ENCODE peak calls at places on chromosomes 5 and 9, in nine cellular contexts. H is CD4-positive, alpha-beta T cell; V is WERI-Rb-1; F is activated B cell treated with CpG ODN at 0.5 μM for 24 hours; U is cardiac fibroblast; B is IMR-90; D is epithelial cell of esophagus; Y is bronchial epithelial cell; M is LNCaP clone FGC. E is an unnamed sample.
A peak's percentile ranks its signal among the peaks of the same experiment; 100 is the strongest.

GRCh38 chr5:94153736-94154450 is 412.5 kb upstream of the POU5F2 start:
- DNase-seq in F (no peak), V (no peak), U (no peak), M (no peak), H (no peak), D (peak; percentile 26), B (peak; percentile 18), Y (peak; percentile 52), E (no peak)

GRCh38 chr5:173334808-173335207 is 6.6 kb upstream of the STC2 start:
- DNase-seq in D (no peak), U (no peak), V (no peak), H (no peak), F (no peak), Y (no peak), M (no peak), B (peak; percentile 65), E (no peak)

GRCh38 chr9:618478-618877 is 223.0 kb upstream of the DMRT1 start:
- DNase-seq in H (no peak), D (peak; percentile 51), B (peak; percentile 67), U (peak; percentile 72), V (no peak), Y (peak; percentile 71), M (no peak), F (no peak), E (no peak)

GRCh38 chr5:57816108-57816507 is 333.5 kb upstream of the ACTBL2 start:
- DNase-seq in D (peak; percentile 97), Y (peak; percentile 99), H (no peak), U (peak; percentile 89), V (no peak), B (peak; percentile 98), M (no peak), F (no peak), E (no peak)

GRCh38 chr5:127486471-127486870 is 31.0 kb upstream of the PRRC1 start:
- DNase-seq in D (no peak), M (no peak), H (no peak), U (no peak), V (no peak), Y (no peak), F (no peak), B (no peak), E (no peak)

GRCh38 chr9:117205806-117206205 is 209.1 kb downstream of the ASTN2 start:
- DNase-seq in U (no peak), M (no peak), V (no peak), F (no peak), B (peak; percentile 47), Y (peak; percentile 4), D (no peak), H (no peak), E (no peak)

GRCh38 chr9:13113201-13113600 is 166.3 kb downstream of the MPDZ start:
- DNase-seq in Y (peak; percentile 69), U (peak; percentile 51), V (no peak), D (peak; percentile 24), F (no peak), H (no peak), M (no peak), B (peak; percentile 72), E (no peak)

GRCh38 chr9:107043886-107044285 is 180.9 kb downstream of the ZNF462 start:
- DNase-seq in Y (no peak), V (peak; percentile 74), U (peak; percentile 17), M (peak; percentile 27), B (no peak), H (no peak), F (no peak), D (no peak), E (no peak)

GRCh38 chr9:89366711-89367110 is 48.4 kb downstream of the SECISBP2 start:
- DNase-seq in Y (no peak), B (no peak), M (no peak), D (no peak), V (no peak), H (no peak), U (no peak), F (no peak), E (no peak)

GRCh38 chr5:132056610-132057497 is 3.6 kb upstream of the IL3 start:
- DNase-seq in Y (no peak), V (peak; percentile 3), U (no peak), B (no peak), F (peak; percentile 5), M (no peak), H (no peak), D (no peak), E (peak; percentile 45)

GRCh38 chr5:33734541-33734940 is 157.2 kb downstream of the ADAMTS12 start:
- DNase-seq in D (no peak), V (no peak), M (no peak), B (peak; percentile 29), F (no peak), H (no peak), U (peak; percentile 34), Y (no peak), E (no peak)

GRCh38 chr5:33303696-33304095 is 137.1 kb upstream of the TARS1 start:
- DNase-seq in Y (no peak), D (no peak), H (no peak), U (no peak), V (no peak), M (no peak), F (no peak), B (no peak), E (no peak)

GRCh38 chr9:83475741-83476140 is 62.5 kb downstream of the FRMD3 start:
- DNase-seq in D (no peak), H (no peak), M (no peak), V (no peak), B (no peak), U (no peak), Y (no peak), F (no peak), E (no peak)

GRCh38 chr9:126702501-126703329 is 89.0 kb downstream of the LMX1B start:
- DNase-seq in F (no peak), D (no peak), M (no peak), V (peak; percentile 90), B (no peak), H (no peak), Y (no peak), U (no peak), E (peak; percentile 48)

GRCh38 chr5:1723957-1724821 is 75.4 kb downstream of the MRPL36 start:
- DNase-seq in H (no peak), M (no peak), B (no peak), D (no peak), Y (no peak), F (no peak), U (no peak), V (no peak), E (no peak)

GRCh38 chr5:97980291-97980690 is 793.2 kb upstream of the RGMB start:
- DNase-seq in V (no peak), H (no peak), D (no peak), M (no peak), Y (no peak), U (peak; percentile 16), F (no peak), B (no peak), E (no peak)

GRCh38 chr5:97979740-97980139 is 793.7 kb upstream of the RGMB start:
- DNase-seq in M (no peak), F (no peak), V (no peak), B (peak; percentile 77), H (no peak), Y (no peak), D (no peak), U (peak; percentile 91), E (no peak)
- TF ChIP-seq CTCF in M (no peak), F (no peak), V (no peak), B (no peak), H (no peak), Y (no peak), D (no peak), U (no peak), E (no peak)

GRCh38 chr9:90915693-90916092 is 114.1 kb downstream of the SYK start:
- DNase-seq in U (no peak), Y (no peak), V (peak; percentile 75), D (peak; percentile 56), B (peak; percentile 37), F (no peak), H (no peak), M (no peak), E (no peak)
- TF ChIP-seq CTCF in U (peak; percentile 45), Y (peak; percentile 29), V (peak; percentile 66), D (peak; percentile 40), B (peak; percentile 48), F (no peak), H (no peak), M (peak; percentile 6), E (no peak)

GRCh38 chr9:136545966-136546696 is at the start of gene NOTCH1:
- DNase-seq in M (peak; percentile 92), V (peak; percentile 89), B (peak; percentile 87), Y (peak; percentile 75), H (peak; percentile 78), F (peak; percentile 84), D (peak; percentile 97), U (peak; percentile 96), E (peak; percentile 82)

GRCh38 chr9:136545065-136545965 is 533 bp downstream of the NOTCH1 start:
- DNase-seq in V (no peak), M (no peak), U (no peak), Y (no peak), B (no peak), D (no peak), H (peak; percentile 47), F (peak; percentile 60), E (peak; percentile 52)

GRCh38 chr9:136544549-136545064 is 1.2 kb downstream of the NOTCH1 start:
- DNase-seq in Y (no peak), F (peak; percentile 50), B (no peak), U (peak; percentile 34), H (peak; percentile 41), M (no peak), V (peak; percentile 81), D (no peak), E (peak; percentile 36)

GRCh38 chr9:136547508-136548215 is 1.8 kb upstream of the NOTCH1 start:
- DNase-seq in F (no peak), B (no peak), H (no peak), V (no peak), Y (no peak), U (no peak), D (no peak), M (no peak), E (no peak)

DNA sequence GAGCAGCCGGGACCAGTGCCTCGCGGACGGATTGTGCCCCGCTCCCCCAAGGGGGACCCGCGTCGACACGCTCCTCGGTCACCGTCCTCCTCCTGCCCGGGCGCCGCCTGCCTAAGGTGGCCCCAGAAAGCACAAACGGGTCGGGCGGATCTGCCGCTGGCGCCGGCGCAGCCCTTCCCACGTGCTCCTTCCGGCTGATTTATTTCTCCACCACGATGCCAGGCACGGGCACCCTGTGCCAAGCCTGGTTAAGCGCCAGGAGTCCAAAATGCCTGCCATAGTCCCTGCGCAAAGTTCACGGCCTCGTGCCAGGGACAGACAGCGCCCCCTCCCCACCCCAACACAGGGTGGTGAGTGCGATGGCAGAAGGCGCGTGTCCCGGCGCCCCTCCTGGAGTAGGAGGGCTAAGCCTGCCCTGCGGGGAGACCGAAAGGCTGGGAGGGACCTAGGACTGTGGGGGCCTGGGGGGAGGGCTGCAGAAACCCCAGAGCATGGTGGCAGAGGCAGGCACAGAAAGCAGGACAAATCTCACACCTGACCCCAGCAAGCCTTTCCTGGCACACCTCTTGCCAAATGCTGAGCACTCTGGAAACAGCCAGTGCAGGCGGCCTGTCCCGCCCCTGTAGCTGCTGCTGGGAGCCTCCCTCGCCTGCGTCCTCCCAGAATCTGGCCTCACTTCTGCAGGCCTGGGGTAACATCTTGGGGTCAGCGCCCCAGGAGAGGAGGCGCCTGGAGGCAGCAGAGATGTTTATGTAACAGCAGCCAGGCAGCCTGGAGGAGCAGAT is 1.0 kb upstream of the NOTCH1 start:
- DNase-seq in M (peak; percentile 68), F (peak; percentile 52), V (no peak), D (peak; percentile 66), H (peak; percentile 35), U (peak; percentile 79), Y (peak; percentile 38), B (peak; percentile 35), E (peak; percentile 65)
- TF ChIP-seq CTCF in M (peak; percentile 21), F (no peak), V (no peak), D (no peak), H (no peak), U (no peak), Y (no peak), B (no peak), E (no peak)

GRCh38 chr9:71835596-71835995 is 67.3 kb upstream of the CEMIP2 start:
- DNase-seq in B (no peak), Y (no peak), F (no peak), U (no peak), D (no peak), V (no peak), H (no peak), M (no peak), E (no peak)
- TF ChIP-seq CTCF in B (no peak), Y (no peak), F (peak; percentile 42), U (no peak), D (no peak), V (no peak), H (no peak), M (no peak), E (peak; percentile 21)